ENCODE peak calls at places on chromosomes 4 and X, in four cellular contexts. P, G, K and B are unnamed samples.

GRCh38 chr4:161356351-161356750 is 807.4 kb downstream of the FSTL5 start:
- DNase-seq in P (no peak), G (no peak), K (no peak), B (no peak)

GRCh38 chr4:234178-234577 is 71.1 kb downstream of the ZNF732 start:
- DNase-seq in P (no peak), G (peak), K (no peak), B (no peak)

GRCh38 chr4:24240655-24241054 is 343.7 kb downstream of the DHX15 start:
- DNase-seq in P (no peak), G (peak), K (no peak), B (no peak)

GRCh38 chr4:169439244-169439643 is 168.5 kb upstream of the SH3RF1 start:
- DNase-seq in P (no peak), G (no peak), K (no peak), B (no peak)

GRCh38 chrX:2342878-2343277 is 157.9 kb downstream of the DHRSX start:
- DNase-seq in P (no peak), G (no peak), K (peak), B (no peak)

GRCh38 chrX:134315893-134316292 is 78.9 kb downstream of the CCDC160 start:
- DNase-seq in P (no peak), G (no peak), K (no peak), B (no peak)

GRCh38 chrX:9897761-9898161 is 69.4 kb upstream of the CLDN34 start:
- DNase-seq in P (no peak), G (no peak), K (peak), B (no peak)

GRCh38 chrX:83019258-83019657 is 488.8 kb upstream of the POU3F4 start:
- DNase-seq in P (no peak), G (no peak), K (no peak), B (no peak)

GRCh38 chr4:80840396-80840795 is 190.1 kb upstream of the BMP3 start:
- DNase-seq in P (no peak), G (no peak), K (no peak), B (no peak)

GRCh38 chrX:128698528-128698927 is 646.3 kb upstream of the ACTRT1 start:
- DNase-seq in P (no peak), G (no peak), K (no peak), B (no peak)

GRCh38 chr4:4519296-4519898 is 22.5 kb downstream of the STX18 start:
- DNase-seq in P (no peak), G (peak), K (no peak), B (no peak)

GRCh38 chr4:159902648-159903047 is 799.8 kb downstream of the RAPGEF2 start:
- DNase-seq in P (no peak), G (no peak), K (no peak), B (no peak)

GRCh38 chr4:30941641-30942040 is 221.5 kb downstream of the PCDH7 start:
- DNase-seq in P (no peak), G (no peak), K (no peak), B (no peak)

GRCh38 chr4:160772668-160773067 is 1391.1 kb downstream of the FSTL5 start:
- DNase-seq in P (no peak), G (no peak), K (no peak), B (no peak)

DNA sequence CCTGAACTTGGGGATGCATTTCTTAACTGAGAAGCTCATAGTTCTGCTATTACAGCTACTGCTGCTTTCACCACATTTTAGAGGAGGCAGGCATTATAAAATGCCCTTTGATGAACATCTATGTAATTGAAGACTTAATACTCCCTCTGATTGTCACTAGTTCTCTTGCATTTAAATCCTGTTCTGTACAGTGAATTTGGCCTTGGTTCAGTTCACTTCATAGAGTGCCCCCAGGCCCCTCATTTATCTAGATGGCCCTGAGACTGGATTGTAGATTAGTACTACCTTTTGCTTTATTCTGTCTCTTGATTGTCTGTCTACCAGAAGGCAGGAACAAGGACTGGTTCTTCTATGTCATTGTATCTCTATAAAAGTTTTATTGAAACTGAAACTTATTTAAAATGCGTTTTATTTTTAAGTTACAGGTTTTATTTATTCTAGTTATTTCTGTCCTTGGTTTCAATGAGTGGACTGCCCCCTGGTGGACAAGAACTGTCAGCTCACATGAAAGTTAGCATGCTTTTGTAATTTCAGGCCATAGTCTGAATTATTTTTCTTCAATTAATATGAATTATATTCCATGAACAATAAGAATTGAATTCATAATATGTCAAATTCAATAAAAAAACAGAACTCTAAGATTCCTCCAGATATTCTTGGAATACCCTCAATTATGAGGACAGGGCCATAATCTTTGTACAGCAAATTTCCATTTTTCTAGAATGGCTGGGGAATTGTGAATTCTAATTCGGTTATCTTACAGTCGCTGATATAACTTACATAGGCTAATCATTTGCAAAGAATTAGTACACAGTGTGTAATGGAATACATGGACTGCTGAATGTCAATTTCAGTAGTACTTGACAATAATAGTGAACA is 47.2 kb upstream of the TMEM33 start:
- DNase-seq in P (peak), G (peak), K (peak), B (peak)
- TF ChIP-seq CTCF in P (peak), G (peak), K (peak), B (peak)

DNA sequence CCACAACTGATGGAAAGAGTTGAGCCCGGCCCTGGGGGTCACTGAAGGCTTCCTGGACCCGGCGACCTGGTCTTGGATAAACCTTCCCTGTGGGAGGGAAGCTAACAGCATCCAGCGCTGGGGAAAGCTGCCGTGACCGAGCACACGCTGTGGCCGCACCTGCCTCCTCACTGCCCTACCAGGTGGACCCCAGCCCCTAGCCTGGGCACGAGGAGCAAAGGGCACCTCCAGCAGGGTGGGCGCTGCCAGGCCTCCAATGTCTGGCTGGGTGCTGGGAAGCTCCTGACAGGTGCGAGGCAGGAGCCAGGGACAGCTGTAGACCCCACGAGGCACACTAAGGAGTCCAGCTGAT is 7.9 kb downstream of the TADA2B start:
- DNase-seq in P (no peak), G (no peak), K (no peak), B (no peak)
- TF ChIP-seq CTCF in P (no peak), G (no peak), K (no peak), B (no peak)

GRCh38 chrX:107025538-107025937 is 25.5 kb upstream of the MORC4 start:
- DNase-seq in P (peak), G (peak), K (no peak), B (peak)
- TF ChIP-seq CTCF in P (peak), G (peak), K (peak), B (peak)

GRCh38 chr4:83771113-83771705 is 235.3 kb downstream of the GPAT3 start:
- DNase-seq in P (peak), G (peak), K (peak), B (peak)
- TF ChIP-seq CTCF in P (peak), G (peak), K (peak), B (peak)